ENCODE peak calls at places on chromosomes 2 and 18, in four cellular contexts. C, Z, N and E are unnamed samples.

GRCh38 chr2:3679616-3680393 is 21.8 kb downstream of the ALLC start:
- DNase-seq in C (no peak), Z (no peak), N (no peak), E (no peak)

GRCh38 chr2:12596771-12597170 is 120.0 kb upstream of the TRIB2 start:
- DNase-seq in C (no peak), Z (no peak), N (no peak), E (no peak)

GRCh38 chr2:223549215-223549614 is 52.9 kb downstream of the SCG2 start:
- DNase-seq in C (no peak), Z (no peak), N (no peak), E (no peak)

GRCh38 chr2:30252723-30253688 is 21.7 kb downstream of the LBH start:
- DNase-seq in C (no peak), Z (no peak), N (peak), E (peak)

GRCh38 chr2:215635788-215636139 is 199.9 kb upstream of the FN1 start:
- DNase-seq in C (no peak), Z (no peak), N (no peak), E (no peak)

GRCh38 chr2:100580474-100581264 is 17.9 kb downstream of the PDCL3 start:
- DNase-seq in C (peak), Z (peak), N (no peak), E (peak)

GRCh38 chr2:225737556-225737955 is 338.0 kb downstream of the NYAP2 start:
- DNase-seq in C (no peak), Z (no peak), N (no peak), E (no peak)

GRCh38 chr2:213137064-213137463 is 14.3 kb downstream of the IKZF2 start:
- DNase-seq in C (no peak), Z (no peak), N (no peak), E (no peak)

GRCh38 chr2:237870754-237871651 is 11.6 kb downstream of the RAMP1 start:
- DNase-seq in C (no peak), Z (no peak), N (no peak), E (no peak)

GRCh38 chr2:228681979-228682378 is 500.5 kb upstream of the SPHKAP start:
- DNase-seq in C (no peak), Z (no peak), N (no peak), E (no peak)

GRCh38 chr2:154706660-154707059 is 8.2 kb downstream of the KCNJ3 start:
- DNase-seq in C (no peak), Z (no peak), N (no peak), E (no peak)

GRCh38 chr2:233764761-233765160 is 4.7 kb downstream of the UGT1A1 start:
- DNase-seq in C (no peak), Z (no peak), N (no peak), E (no peak)

GRCh38 chr2:219522111-219523030 is 8.1 kb downstream of the ASIC4 start:
- DNase-seq in C (no peak), Z (no peak), N (no peak), E (no peak)

GRCh38 chr2:20650412-20650879 is 452 bp downstream of the HS1BP3 start:
- DNase-seq in C (no peak), Z (no peak), N (no peak), E (no peak)

GRCh38 chr18:5890606-5891360 is 4.5 kb downstream of the TMEM200C start:
- DNase-seq in C (peak), Z (no peak), N (no peak), E (peak)

GRCh38 chr2:112795720-112796119 is 11.4 kb upstream of the IL1A start:
- DNase-seq in C (no peak), Z (no peak), N (no peak), E (no peak)

GRCh38 chr2:99572380-99572779 is 82.6 kb upstream of the REV1 start:
- DNase-seq in C (no peak), Z (no peak), N (no peak), E (no peak)

GRCh38 chr2:71933467-71934319 is 214.0 kb downstream of the CYP26B1 start:
- DNase-seq in C (no peak), Z (no peak), N (no peak), E (no peak)

GRCh38 chr18:50757358-50757757 is 62.5 kb downstream of the MRO start:
- DNase-seq in C (no peak), Z (no peak), N (no peak), E (no peak)

GRCh38 chr18:21820035-21820810 is 79.6 kb downstream of the MIB1 start:
- DNase-seq in C (no peak), Z (no peak), N (no peak), E (no peak)

GRCh38 chr2:66547113-66547512 is 112.2 kb downstream of the MEIS1 start:
- DNase-seq in C (no peak), Z (no peak), N (no peak), E (no peak)

GRCh38 chr18:39434223-39434622 is 1868.6 kb upstream of the CELF4 start:
- DNase-seq in C (no peak), Z (no peak), N (no peak), E (no peak)

GRCh38 chr2:28695245-28695647 is 56.4 kb upstream of the PPP1CB start:
- DNase-seq in C (no peak), Z (no peak), N (no peak), E (no peak)

GRCh38 chr2:85188852-85189251 is 55.7 kb downstream of the TCF7L1 start:
- DNase-seq in C (no peak), Z (no peak), N (no peak), E (no peak)

GRCh38 chr2:211846714-211847113 is 691.9 kb downstream of the ERBB4 start:
- DNase-seq in C (no peak), Z (no peak), N (no peak), E (no peak)

GRCh38 chr2:98734823-98735260 is 3.9 kb upstream of the MGAT4A start:
- DNase-seq in C (no peak), Z (peak), N (no peak), E (no peak)

GRCh38 chr2:85173909-85174308 is 40.7 kb downstream of the TCF7L1 start:
- DNase-seq in C (no peak), Z (no peak), N (no peak), E (no peak)

GRCh38 chr2:77604953-77605947 is 83.1 kb upstream of the LRRTM4 start:
- DNase-seq in C (no peak), Z (no peak), N (no peak), E (no peak)

GRCh38 chr2:179020156-179020750 is 29.7 kb downstream of the CCDC141 start:
- DNase-seq in C (peak), Z (peak), N (no peak), E (peak)

GRCh38 chr2:200964498-200964897 is 1.0 kb upstream of the ORC2 start:
- DNase-seq in C (no peak), Z (no peak), N (no peak), E (no peak)

GRCh38 chr2:150020221-150020620 is 432.6 kb upstream of the MMADHC start:
- DNase-seq in C (no peak), Z (no peak), N (no peak), E (no peak)

GRCh38 chr18:23337599-23338444 is 115.3 kb upstream of the RIOK3 start:
- DNase-seq in C (no peak), Z (no peak), N (no peak), E (no peak)